ENCODE peak calls at places on chromosomes 3 and 15, in ten cellular contexts. Y is mammary epithelial cell, J is fibroblast of lung, Z is brain microvascular endothelial cell, E is AG04450, O is MM.1S, C is IMR-90, W is tibial artery, I is prostate gland, K is pancreas. G is an unnamed sample.

GRCh38 chr3:150727653-150728502 is 24.2 kb upstream of the ERICH6 start:
- DNase-seq in Y (no peak), J (no peak), Z (no peak), E (no peak), O (no peak), C (no peak), W (peak), I (no peak), K (no peak), G (no peak)

GRCh38 chr15:81211376-81211775 is 14.7 kb downstream of the IL16 start:
- DNase-seq in Y (no peak), J (no peak), Z (no peak), E (no peak), O (no peak), C (no peak), W (no peak), I (no peak), K (no peak), G (no peak)

GRCh38 chr15:62135532-62136134 is 29.5 kb downstream of the C2CD4B start:
- DNase-seq in Y (peak), J (peak), Z (peak), E (no peak), O (no peak), C (peak), W (no peak), I (peak), K (peak), G (no peak)

GRCh38 chr3:63458405-63458804 is 180.3 kb downstream of the SYNPR start:
- DNase-seq in Y (no peak), J (no peak), Z (no peak), E (no peak), O (no peak), C (no peak), W (no peak), I (no peak), K (no peak), G (no peak)

GRCh38 chr3:76245073-76245472 is 459.7 kb upstream of the ZNF717 start:
- DNase-seq in Y (no peak), J (peak), Z (peak), E (no peak), O (no peak), C (no peak), W (no peak), I (no peak), K (no peak), G (no peak)

GRCh38 chr3:55591893-55592292 is 104.8 kb upstream of the WNT5A start:
- DNase-seq in Y (no peak), J (no peak), Z (no peak), E (no peak), O (no peak), C (peak), W (no peak), I (no peak), K (no peak), G (no peak)

GRCh38 chr15:63452552-63453136 is 51.7 kb upstream of the USP3 start:
- DNase-seq in Y (no peak), J (no peak), Z (no peak), E (no peak), O (no peak), C (no peak), W (peak), I (no peak), K (no peak), G (no peak)

GRCh38 chr15:45181491-45182285 is 6.1 kb downstream of the SHF start:
- DNase-seq in Y (no peak), J (no peak), Z (no peak), E (no peak), O (no peak), C (no peak), W (no peak), I (no peak), K (peak), G (no peak)

GRCh38 chr3:43872901-43873300 is 182.2 kb downstream of the ABHD5 start:
- DNase-seq in Y (no peak), J (peak), Z (peak), E (peak), O (no peak), C (peak), W (no peak), I (no peak), K (no peak), G (no peak)

GRCh38 chr3:151263126-151263525 is 15.2 kb downstream of the P2RY14 start:
- DNase-seq in Y (no peak), J (no peak), Z (no peak), E (peak), O (no peak), C (peak), W (no peak), I (no peak), K (no peak), G (no peak)

GRCh38 chr15:64772488-64772887 is 2.9 kb downstream of the RBPMS2 start:
- DNase-seq in Y (no peak), J (no peak), Z (no peak), E (no peak), O (no peak), C (no peak), W (no peak), I (no peak), K (no peak), G (no peak)

GRCh38 chr15:64774556-64775523 is 549 bp downstream of the RBPMS2 start:
- DNase-seq in Y (no peak), J (no peak), Z (no peak), E (no peak), O (no peak), C (no peak), W (no peak), I (no peak), K (peak), G (peak)

GRCh38 chr15:64775551-64776401 is at the start of gene RBPMS2:
- DNase-seq in Y (no peak), J (no peak), Z (no peak), E (no peak), O (no peak), C (peak), W (no peak), I (no peak), K (peak), G (peak)

GRCh38 chr15:64772964-64773363 is 2.4 kb downstream of the RBPMS2 start:
- DNase-seq in Y (no peak), J (no peak), Z (no peak), E (no peak), O (no peak), C (no peak), W (no peak), I (no peak), K (no peak), G (no peak)

GRCh38 chr15:64773606-64774555 is 1.5 kb downstream of the RBPMS2 start:
- DNase-seq in Y (no peak), J (no peak), Z (no peak), E (no peak), O (no peak), C (no peak), W (no peak), I (no peak), K (no peak), G (peak)
- H3K4me3 ChIP-seq in Y (no peak), J (no peak), Z (no peak), E (peak), O (no peak), C (no peak), W (peak), I (peak), K (no peak), G (peak)

DNA sequence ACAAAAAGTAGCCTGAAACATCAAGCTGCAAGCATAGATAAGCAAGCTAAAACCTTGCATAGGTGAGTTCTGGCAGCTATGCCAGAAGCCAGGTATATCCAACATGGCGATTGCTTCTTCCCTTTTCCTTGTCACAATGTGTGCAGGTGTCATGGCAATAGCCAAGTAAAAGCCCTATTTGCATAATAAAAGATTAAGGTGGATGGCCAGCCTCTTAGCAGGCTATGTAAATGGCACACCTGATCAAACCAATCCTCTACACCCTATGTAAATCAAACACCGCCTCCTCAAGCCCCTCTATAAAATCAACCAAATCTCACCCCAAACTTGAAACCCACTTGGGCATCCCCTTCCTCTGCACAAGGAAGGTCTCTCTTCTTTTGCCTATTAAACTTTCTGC is 366.8 kb downstream of the VGLL3 start:
- DNase-seq in Y (no peak), J (no peak), Z (no peak), E (no peak), O (no peak), C (no peak), W (no peak), I (no peak), K (no peak), G (no peak)
- H3K27ac ChIP-seq in Y (no peak), J (no peak), Z (no peak), E (no peak), O (no peak), C (no peak), W (no peak), I (no peak), K (no peak), G (no peak)

GRCh38 chr3:128647307-128647706 is 3.3 kb downstream of the RPN1 start:
- DNase-seq in Y (no peak), J (no peak), Z (no peak), E (no peak), O (no peak), C (no peak), W (no peak), I (no peak), K (no peak), G (no peak)

GRCh38 chr3:128648402-128648801 is 2.2 kb downstream of the RPN1 start:
- DNase-seq in Y (no peak), J (no peak), Z (no peak), E (no peak), O (no peak), C (no peak), W (no peak), I (no peak), K (no peak), G (no peak)

GRCh38 chr3:128649264-128649663 is 1.4 kb downstream of the RPN1 start:
- DNase-seq in Y (peak), J (peak), Z (no peak), E (no peak), O (no peak), C (no peak), W (no peak), I (no peak), K (no peak), G (no peak)

DNA sequence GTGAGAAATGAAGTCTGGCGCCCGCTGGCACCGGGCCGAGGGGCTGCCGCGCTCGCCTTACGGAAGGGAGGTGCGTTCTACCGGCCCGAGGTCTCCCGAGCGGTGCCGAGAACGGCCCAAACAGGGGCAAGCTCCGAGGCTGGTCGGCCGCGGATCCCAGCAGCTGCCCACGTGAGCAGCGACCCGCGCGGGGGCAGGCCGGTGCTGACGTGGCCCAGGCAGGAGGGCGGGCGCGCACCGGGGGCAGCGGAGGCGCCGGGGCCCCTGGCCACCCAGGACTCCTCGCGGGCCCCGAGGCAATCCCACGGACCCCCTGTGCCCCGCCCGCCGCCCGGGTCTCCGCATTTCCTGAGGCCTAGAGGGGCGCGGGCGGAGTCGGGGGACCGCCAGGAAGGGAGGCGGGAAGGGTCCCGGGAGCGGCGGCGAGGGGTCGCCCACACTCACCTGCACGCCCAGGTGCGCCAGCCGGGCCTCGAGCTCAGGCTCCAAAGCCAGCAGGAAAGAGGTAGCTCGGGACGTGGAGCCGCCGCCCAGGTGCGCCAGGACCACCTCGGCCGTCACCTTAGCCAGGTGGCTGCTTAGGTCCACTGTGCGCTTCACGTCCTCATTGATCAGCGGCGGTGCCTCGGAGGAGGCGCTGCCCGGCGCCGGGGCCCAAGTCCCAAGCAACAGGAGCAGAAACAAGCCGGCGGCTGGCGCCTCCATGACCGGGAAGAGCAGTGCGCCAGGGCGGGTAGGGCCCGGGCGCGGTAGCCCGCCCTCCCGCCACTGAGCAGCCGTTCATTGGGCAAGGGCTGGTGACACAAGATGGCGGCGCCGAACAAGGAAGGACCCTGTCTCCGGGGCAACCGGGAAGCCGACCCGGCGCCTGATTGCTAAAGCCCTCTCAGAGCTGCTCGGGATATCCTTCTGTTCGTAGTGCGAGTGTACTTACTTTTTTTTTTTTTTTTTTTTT is at the start of gene RPN1:
- DNase-seq in Y (peak), J (peak), Z (peak), E (peak), O (peak), C (peak), W (peak), I (peak), K (peak), G (peak)
- TF ChIP-seq CTCF in Y (no peak), J (no peak), Z (no peak), E (no peak), O (no peak), C (no peak), W (peak), I (no peak), K (no peak), G (peak)

GRCh38 chr3:48086736-48087470 is 70.7 kb upstream of the MAP4 start:
- DNase-seq in Y (peak), J (peak), Z (peak), E (peak), O (no peak), C (peak), W (no peak), I (no peak), K (no peak), G (no peak)
- H3K4me3 ChIP-seq in Y (peak), J (peak), Z (peak), E (peak), O (peak), C (peak), W (peak), I (peak), K (no peak), G (peak)